ENCODE peak calls at places on chromosome 20, in eight cellular contexts. U is amniotic stem cell; S is NCI-H460; L is GM13977; D is CD8-positive, alpha-beta T cell; G is 8988T; B is H54; W is hypothalamus. J is an unnamed sample.

GRCh38 chr20:313948-314347 is 11.4 kb upstream of the SOX12 start:
- DNase-seq in U (no peak), S (no peak), L (no peak), D (no peak), G (no peak), B (no peak), W (no peak), J (no peak)

GRCh38 chr20:13858496-13859270 is 73.9 kb downstream of the NDUFAF5 start:
- DNase-seq in U (no peak), S (no peak), L (no peak), D (no peak), G (no peak), B (no peak), W (no peak), J (no peak)

GRCh38 chr20:63453029-63453523 is 19.4 kb downstream of the KCNQ2 start:
- DNase-seq in U (no peak), S (peak), L (peak), D (no peak), G (peak), B (no peak), W (peak), J (no peak)

GRCh38 chr20:40488401-40488800 is 200.6 kb downstream of the MAFB start:
- DNase-seq in U (no peak), S (no peak), L (no peak), D (no peak), G (no peak), B (no peak), W (no peak), J (no peak)

GRCh38 chr20:44068311-44068710 is 118.7 kb downstream of the JPH2 start:
- DNase-seq in U (no peak), S (no peak), L (no peak), D (no peak), G (no peak), B (no peak), W (no peak), J (no peak)

GRCh38 chr20:4602297-4602631 is 119.4 kb upstream of the PRND start:
- DNase-seq in U (no peak), S (no peak), L (no peak), D (no peak), G (no peak), B (no peak), W (no peak), J (no peak)

GRCh38 chr20:48761023-48761785 is 66.6 kb downstream of the PREX1 start:
- DNase-seq in U (no peak), S (no peak), L (no peak), D (peak), G (no peak), B (no peak), W (peak), J (peak)

GRCh38 chr20:48586728-48587127 is 241.1 kb downstream of the PREX1 start:
- DNase-seq in U (no peak), S (no peak), L (no peak), D (no peak), G (no peak), B (no peak), W (no peak), J (no peak)

GRCh38 chr20:5056801-5057599 is 55.7 kb upstream of the SLC23A2 start:
- DNase-seq in U (no peak), S (peak), L (peak), D (peak), G (no peak), B (peak), W (peak), J (no peak)

GRCh38 chr20:59022754-59023153 is 3.5 kb downstream of the TUBB1 start:
- DNase-seq in U (no peak), S (no peak), L (no peak), D (no peak), G (no peak), B (no peak), W (no peak), J (no peak)

GRCh38 chr20:2708073-2708415 is 15.5 kb downstream of the EBF4 start:
- DNase-seq in U (no peak), S (no peak), L (no peak), D (no peak), G (no peak), B (no peak), W (no peak), J (no peak)

GRCh38 chr20:420721-421574 is 12.8 kb downstream of the RBCK1 start:
- DNase-seq in U (no peak), S (no peak), L (no peak), D (no peak), G (peak), B (no peak), W (no peak), J (no peak)

GRCh38 chr20:16846011-16846410 is 97.9 kb downstream of the OTOR start:
- DNase-seq in U (no peak), S (no peak), L (no peak), D (no peak), G (no peak), B (no peak), W (no peak), J (no peak)

GRCh38 chr20:17495826-17496225 is 35.4 kb downstream of the BFSP1 start:
- DNase-seq in U (no peak), S (no peak), L (no peak), D (no peak), G (no peak), B (no peak), W (no peak), J (no peak)

GRCh38 chr20:64133951-64134407 is 26.6 kb upstream of the NPBWR2 start:
- DNase-seq in U (no peak), S (no peak), L (no peak), D (no peak), G (no peak), B (no peak), W (no peak), J (no peak)

J was measured in tibial nerve.